ENCODE peak calls at places on chromosomes 5 and 9, in nine cellular contexts. One of them, this sample, is unnamed.

GRCh38 chr9:81182421-81182820 is 506.9 kb downstream of the TLE1 start:
- DNase-seq in heart right ventricle: no peak
- DNase-seq in brain microvascular endothelial cell: peak; percentile 80
- DNase-seq in ovary: no peak
- DNase-seq in choroid plexus epithelial cell: peak; percentile 66
- DNase-seq in epithelial cell of esophagus: peak; percentile 57
- DNase-seq in endothelial cell of umbilical vein: no peak
- DNase-seq in nephron progenitor cell: no peak
- DNase-seq in MM.1S: no peak
- DNase-seq in this sample: no peak

GRCh38 chr5:31235381-31235780 is 41.9 kb downstream of the CDH6 start:
- DNase-seq in heart right ventricle: no peak
- DNase-seq in brain microvascular endothelial cell: no peak
- DNase-seq in ovary: no peak
- DNase-seq in choroid plexus epithelial cell: peak; percentile 17
- DNase-seq in epithelial cell of esophagus: no peak
- DNase-seq in endothelial cell of umbilical vein: no peak
- DNase-seq in nephron progenitor cell: no peak
- DNase-seq in MM.1S: no peak
- DNase-seq in this sample: no peak

GRCh38 chr9:16591092-16591491 is 279.4 kb downstream of the BNC2 start:
- DNase-seq in heart right ventricle: no peak
- DNase-seq in brain microvascular endothelial cell: no peak
- DNase-seq in ovary: no peak
- DNase-seq in choroid plexus epithelial cell: no peak
- DNase-seq in epithelial cell of esophagus: no peak
- DNase-seq in endothelial cell of umbilical vein: no peak
- DNase-seq in nephron progenitor cell: no peak
- DNase-seq in MM.1S: no peak
- DNase-seq in this sample: no peak

GRCh38 chr5:159319822-159320221 is 10.5 kb downstream of the IL12B start:
- DNase-seq in heart right ventricle: no peak
- DNase-seq in brain microvascular endothelial cell: no peak
- DNase-seq in ovary: no peak
- DNase-seq in choroid plexus epithelial cell: no peak
- DNase-seq in epithelial cell of esophagus: no peak
- DNase-seq in endothelial cell of umbilical vein: no peak
- DNase-seq in nephron progenitor cell: no peak
- DNase-seq in MM.1S: no peak
- DNase-seq in this sample: no peak

GRCh38 chr9:136729144-136729543 is 13.6 kb downstream of the LCN10 start:
- DNase-seq in heart right ventricle: no peak
- DNase-seq in brain microvascular endothelial cell: no peak
- DNase-seq in ovary: no peak
- DNase-seq in choroid plexus epithelial cell: no peak
- DNase-seq in epithelial cell of esophagus: no peak
- DNase-seq in endothelial cell of umbilical vein: no peak
- DNase-seq in nephron progenitor cell: no peak
- DNase-seq in MM.1S: no peak
- DNase-seq in this sample: no peak

GRCh38 chr9:134175291-134175807 is 11.0 kb upstream of the RNU6ATAC start:
- DNase-seq in heart right ventricle: no peak
- DNase-seq in brain microvascular endothelial cell: no peak
- DNase-seq in ovary: no peak
- DNase-seq in choroid plexus epithelial cell: no peak
- DNase-seq in epithelial cell of esophagus: no peak
- DNase-seq in endothelial cell of umbilical vein: no peak
- DNase-seq in nephron progenitor cell: peak; percentile 56
- DNase-seq in MM.1S: no peak
- DNase-seq in this sample: no peak

GRCh38 chr9:95494416-95495371 is 22.1 kb downstream of the PTCH1 start:
- DNase-seq in heart right ventricle: no peak
- DNase-seq in brain microvascular endothelial cell: no peak
- DNase-seq in ovary: no peak
- DNase-seq in choroid plexus epithelial cell: no peak
- DNase-seq in epithelial cell of esophagus: no peak
- DNase-seq in endothelial cell of umbilical vein: no peak
- DNase-seq in nephron progenitor cell: peak; percentile 49
- DNase-seq in MM.1S: peak; percentile 94
- DNase-seq in this sample: no peak

GRCh38 chr5:132677191-132677590 is 3.4 kb downstream of the IL4 start:
- DNase-seq in heart right ventricle: no peak
- DNase-seq in brain microvascular endothelial cell: peak; percentile 90
- DNase-seq in ovary: no peak
- DNase-seq in choroid plexus epithelial cell: peak; percentile 77
- DNase-seq in epithelial cell of esophagus: peak; percentile 85
- DNase-seq in endothelial cell of umbilical vein: peak; percentile 70
- DNase-seq in nephron progenitor cell: no peak
- DNase-seq in MM.1S: no peak
- DNase-seq in this sample: no peak

GRCh38 chr9:129273136-129273895 is 95.3 kb upstream of the IER5L start:
- DNase-seq in heart right ventricle: no peak
- DNase-seq in brain microvascular endothelial cell: no peak
- DNase-seq in ovary: peak; percentile 8
- DNase-seq in choroid plexus epithelial cell: no peak
- DNase-seq in epithelial cell of esophagus: no peak
- DNase-seq in endothelial cell of umbilical vein: no peak
- DNase-seq in nephron progenitor cell: no peak
- DNase-seq in MM.1S: no peak
- DNase-seq in this sample: no peak

GRCh38 chr9:107586493-107586892 is 96.9 kb upstream of the KLF4 start:
- DNase-seq in heart right ventricle: no peak
- DNase-seq in brain microvascular endothelial cell: no peak
- DNase-seq in ovary: no peak
- DNase-seq in choroid plexus epithelial cell: no peak
- DNase-seq in epithelial cell of esophagus: peak; percentile 7
- DNase-seq in endothelial cell of umbilical vein: no peak
- DNase-seq in nephron progenitor cell: no peak
- DNase-seq in MM.1S: no peak
- DNase-seq in this sample: no peak

GRCh38 chr9:31137151-31137849 is 1247.1 kb upstream of the ACO1 start:
- DNase-seq in heart right ventricle: no peak
- DNase-seq in brain microvascular endothelial cell: peak; percentile 76
- DNase-seq in ovary: no peak
- DNase-seq in choroid plexus epithelial cell: peak; percentile 99
- DNase-seq in epithelial cell of esophagus: peak; percentile 86
- DNase-seq in endothelial cell of umbilical vein: no peak
- DNase-seq in nephron progenitor cell: no peak
- DNase-seq in MM.1S: no peak
- DNase-seq in this sample: no peak

GRCh38 chr5:168041583-168041982 is 249.9 kb upstream of the WWC1 start:
- DNase-seq in heart right ventricle: no peak
- DNase-seq in brain microvascular endothelial cell: no peak
- DNase-seq in ovary: no peak
- DNase-seq in choroid plexus epithelial cell: no peak
- DNase-seq in epithelial cell of esophagus: no peak
- DNase-seq in endothelial cell of umbilical vein: no peak
- DNase-seq in nephron progenitor cell: no peak
- DNase-seq in MM.1S: no peak
- DNase-seq in this sample: no peak

GRCh38 chr9:97382099-97382718 is 29.7 kb upstream of the TDRD7 start:
- DNase-seq in heart right ventricle: no peak
- DNase-seq in brain microvascular endothelial cell: no peak
- DNase-seq in ovary: no peak
- DNase-seq in choroid plexus epithelial cell: no peak
- DNase-seq in epithelial cell of esophagus: no peak
- DNase-seq in endothelial cell of umbilical vein: no peak
- DNase-seq in nephron progenitor cell: no peak
- DNase-seq in MM.1S: no peak
- DNase-seq in this sample: no peak

GRCh38 chr5:54746777-54747398 is 229.3 kb downstream of the SNX18 start:
- DNase-seq in heart right ventricle: no peak
- DNase-seq in brain microvascular endothelial cell: no peak
- DNase-seq in ovary: no peak
- DNase-seq in choroid plexus epithelial cell: no peak
- DNase-seq in epithelial cell of esophagus: no peak
- DNase-seq in endothelial cell of umbilical vein: no peak
- DNase-seq in nephron progenitor cell: no peak
- DNase-seq in MM.1S: no peak
- DNase-seq in this sample: no peak

GRCh38 chr5:131324311-131324710 is 60.5 kb downstream of the CDC42SE2 start:
- DNase-seq in heart right ventricle: no peak
- DNase-seq in brain microvascular endothelial cell: no peak
- DNase-seq in ovary: no peak
- DNase-seq in choroid plexus epithelial cell: peak; percentile 16
- DNase-seq in epithelial cell of esophagus: no peak
- DNase-seq in endothelial cell of umbilical vein: no peak
- DNase-seq in nephron progenitor cell: no peak
- DNase-seq in MM.1S: no peak
- DNase-seq in this sample: no peak

GRCh38 chr5:168055982-168056381 is 235.5 kb upstream of the WWC1 start:
- DNase-seq in heart right ventricle: no peak
- DNase-seq in brain microvascular endothelial cell: no peak
- DNase-seq in ovary: peak; percentile 10
- DNase-seq in choroid plexus epithelial cell: no peak
- DNase-seq in epithelial cell of esophagus: no peak
- DNase-seq in endothelial cell of umbilical vein: no peak
- DNase-seq in nephron progenitor cell: no peak
- DNase-seq in MM.1S: no peak
- DNase-seq in this sample: no peak

GRCh38 chr5:177185993-177186392 is 52.4 kb downstream of the NSD1 start:
- DNase-seq in heart right ventricle: no peak
- DNase-seq in brain microvascular endothelial cell: no peak
- DNase-seq in ovary: no peak
- DNase-seq in choroid plexus epithelial cell: no peak
- DNase-seq in epithelial cell of esophagus: no peak
- DNase-seq in endothelial cell of umbilical vein: no peak
- DNase-seq in nephron progenitor cell: no peak
- DNase-seq in MM.1S: no peak
- DNase-seq in this sample: no peak

GRCh38 chr5:150801117-150801927 is 22.8 kb downstream of the SMIM3 start:
- DNase-seq in heart right ventricle: no peak
- DNase-seq in brain microvascular endothelial cell: no peak
- DNase-seq in ovary: peak; percentile 28
- DNase-seq in choroid plexus epithelial cell: peak; percentile 87
- DNase-seq in epithelial cell of esophagus: peak; percentile 78
- DNase-seq in endothelial cell of umbilical vein: peak; percentile 80
- DNase-seq in nephron progenitor cell: no peak
- DNase-seq in MM.1S: peak; percentile 42
- DNase-seq in this sample: no peak

GRCh38 chr9:92208693-92209524 is 84.6 kb downstream of the IARS1 start:
- DNase-seq in heart right ventricle: no peak
- DNase-seq in brain microvascular endothelial cell: no peak
- DNase-seq in ovary: no peak
- DNase-seq in choroid plexus epithelial cell: no peak
- DNase-seq in epithelial cell of esophagus: no peak
- DNase-seq in endothelial cell of umbilical vein: no peak
- DNase-seq in nephron progenitor cell: no peak
- DNase-seq in MM.1S: no peak
- DNase-seq in this sample: no peak

GRCh38 chr5:89584339-89584956 is 701.5 kb upstream of the MEF2C start:
- DNase-seq in heart right ventricle: no peak
- DNase-seq in brain microvascular endothelial cell: peak; percentile 71
- DNase-seq in ovary: no peak
- DNase-seq in choroid plexus epithelial cell: peak; percentile 59
- DNase-seq in epithelial cell of esophagus: peak; percentile 95
- DNase-seq in endothelial cell of umbilical vein: no peak
- DNase-seq in nephron progenitor cell: no peak
- DNase-seq in MM.1S: no peak
- DNase-seq in this sample: no peak

DNA sequence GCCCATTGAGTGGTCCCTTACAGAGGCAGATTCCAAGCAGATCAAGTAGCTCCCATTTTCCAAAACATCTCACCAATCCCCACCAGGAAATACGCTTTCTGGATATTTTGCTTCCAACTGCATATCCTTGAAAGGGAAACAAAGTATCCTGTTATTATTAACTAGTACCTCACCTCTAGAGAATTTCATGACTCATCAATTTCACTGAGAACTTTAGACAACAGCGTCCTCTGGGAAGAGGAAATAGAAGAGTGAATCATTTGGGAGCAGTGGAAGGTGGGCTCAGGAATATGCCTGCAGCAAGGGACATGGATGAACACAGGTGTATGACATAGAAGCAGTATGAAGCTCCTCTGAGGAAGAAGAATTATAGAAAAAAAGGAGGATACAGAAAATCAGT is 186.7 kb downstream of the MARCHF11 start:
- DNase-seq in heart right ventricle: no peak
- DNase-seq in brain microvascular endothelial cell: peak; percentile 25
- DNase-seq in ovary: no peak
- DNase-seq in choroid plexus epithelial cell: peak; percentile 60
- DNase-seq in epithelial cell of esophagus: peak; percentile 91
- DNase-seq in endothelial cell of umbilical vein: peak; percentile 82
- DNase-seq in nephron progenitor cell: no peak
- DNase-seq in MM.1S: no peak
- DNase-seq in this sample: no peak
- TF ChIP-seq CTCF in heart right ventricle: no peak
- TF ChIP-seq CTCF in brain microvascular endothelial cell: peak; percentile 32
- TF ChIP-seq CTCF in ovary: no peak
- TF ChIP-seq CTCF in choroid plexus epithelial cell: peak; percentile 37
- TF ChIP-seq CTCF in epithelial cell of esophagus: peak; percentile 22
- TF ChIP-seq CTCF in endothelial cell of umbilical vein: no peak
- TF ChIP-seq CTCF in nephron progenitor cell: no peak
- TF ChIP-seq CTCF in MM.1S: no peak
- TF ChIP-seq CTCF in this sample: no peak

GRCh38 chr5:35183243-35183955 is 46.9 kb downstream of the PRLR start:
- DNase-seq in heart right ventricle: no peak
- DNase-seq in brain microvascular endothelial cell: peak; percentile 73
- DNase-seq in ovary: no peak
- DNase-seq in choroid plexus epithelial cell: peak; percentile 75
- DNase-seq in epithelial cell of esophagus: peak; percentile 3
- DNase-seq in endothelial cell of umbilical vein: peak; percentile 4
- DNase-seq in nephron progenitor cell: peak; percentile 20
- DNase-seq in MM.1S: peak; percentile 15
- DNase-seq in this sample: no peak
- TF ChIP-seq CTCF in heart right ventricle: peak; percentile 54
- TF ChIP-seq CTCF in brain microvascular endothelial cell: peak; percentile 82
- TF ChIP-seq CTCF in ovary: no peak
- TF ChIP-seq CTCF in choroid plexus epithelial cell: peak; percentile 77
- TF ChIP-seq CTCF in epithelial cell of esophagus: no peak
- TF ChIP-seq CTCF in endothelial cell of umbilical vein: peak; percentile 15
- TF ChIP-seq CTCF in nephron progenitor cell: peak; percentile 40
- TF ChIP-seq CTCF in MM.1S: peak; percentile 40
- TF ChIP-seq CTCF in this sample: no peak

DNA sequence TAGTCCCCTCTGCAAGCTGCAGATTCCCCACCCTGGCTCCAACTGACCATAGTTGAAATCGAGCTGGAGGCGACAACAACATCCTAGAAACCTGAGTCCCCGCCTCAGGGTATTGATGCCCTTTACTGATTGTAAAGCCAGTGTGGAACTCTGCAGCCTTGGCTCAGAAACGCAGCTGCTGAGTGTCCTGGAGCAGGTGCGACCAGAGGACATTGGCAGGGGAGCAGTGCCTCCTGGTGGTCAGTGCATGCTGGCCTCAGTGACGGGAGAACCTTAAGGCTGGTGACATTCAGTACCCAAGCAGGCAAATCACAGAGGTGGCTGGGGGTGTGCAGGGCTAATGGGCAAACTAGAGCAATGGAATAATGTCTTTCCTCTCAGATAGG is 20.4 kb upstream of the ZNF354B start:
- DNase-seq in heart right ventricle: no peak
- DNase-seq in brain microvascular endothelial cell: peak; percentile 41
- DNase-seq in ovary: no peak
- DNase-seq in choroid plexus epithelial cell: peak; percentile 35
- DNase-seq in epithelial cell of esophagus: peak; percentile 71
- DNase-seq in endothelial cell of umbilical vein: no peak
- DNase-seq in nephron progenitor cell: peak; percentile 70
- DNase-seq in MM.1S: no peak
- DNase-seq in this sample: peak; percentile 46
- TF ChIP-seq CTCF in heart right ventricle: peak; percentile 74
- TF ChIP-seq CTCF in brain microvascular endothelial cell: peak; percentile 49
- TF ChIP-seq CTCF in ovary: no peak
- TF ChIP-seq CTCF in choroid plexus epithelial cell: peak; percentile 67
- TF ChIP-seq CTCF in epithelial cell of esophagus: peak; percentile 82
- TF ChIP-seq CTCF in endothelial cell of umbilical vein: no peak
- TF ChIP-seq CTCF in nephron progenitor cell: peak; percentile 56
- TF ChIP-seq CTCF in MM.1S: peak; percentile 42
- TF ChIP-seq CTCF in this sample: no peak

GRCh38 chr9:137753192-137753765 is 124.3 kb upstream of the CACNA1B start:
- DNase-seq in heart right ventricle: no peak
- DNase-seq in brain microvascular endothelial cell: no peak
- DNase-seq in ovary: no peak
- DNase-seq in choroid plexus epithelial cell: no peak
- DNase-seq in epithelial cell of esophagus: no peak
- DNase-seq in endothelial cell of umbilical vein: no peak
- DNase-seq in nephron progenitor cell: no peak
- DNase-seq in MM.1S: no peak
- DNase-seq in this sample: no peak
- TF ChIP-seq CTCF in heart right ventricle: no peak
- TF ChIP-seq CTCF in brain microvascular endothelial cell: no peak
- TF ChIP-seq CTCF in ovary: no peak
- TF ChIP-seq CTCF in choroid plexus epithelial cell: no peak
- TF ChIP-seq CTCF in epithelial cell of esophagus: no peak
- TF ChIP-seq CTCF in endothelial cell of umbilical vein: no peak
- TF ChIP-seq CTCF in nephron progenitor cell: no peak
- TF ChIP-seq CTCF in MM.1S: no peak
- TF ChIP-seq CTCF in this sample: no peak

This sample was measured in omental fat pad.